ENCODE peak calls at places on chromosomes 4 and X, in five cellular contexts. Y is stimulated activated CD4-positive, alpha-beta T cell treated with anti-CD3 and anti-CD28 coated beads, Interleukin-4, amount 100 ng/mL, for 24 hours; F is hepatic stellate cell; L is progenitor cell of endocrine pancreas; Q is NCI-H1417. M is an unnamed sample.

GRCh38 chrX:133868250-133868649 is 117.1 kb downstream of the GPC3 start:
- DNase-seq in L (no peak), F (no peak), Y (no peak), Q (no peak), M (no peak)

GRCh38 chr4:26839534-26839951 is 21.1 kb upstream of the STIM2 start:
- DNase-seq in L (no peak), F (no peak), Y (no peak), Q (no peak), M (no peak)

GRCh38 chr4:128573781-128574508 is 235.6 kb upstream of the JADE1 start:
- DNase-seq in Q (no peak), F (peak), L (no peak), Y (no peak), M (peak)

GRCh38 chr4:100288811-100289529 is 98.7 kb upstream of the DDIT4L start:
- DNase-seq in L (no peak), Y (no peak), Q (no peak), F (no peak), M (no peak)

GRCh38 chr4:139783761-139784484 is 118.3 kb downstream of the MGST2 start:
- DNase-seq in Q (peak), L (no peak), Y (no peak), F (no peak), M (no peak)

GRCh38 chr4:166675411-166675810 is 558.9 kb downstream of the SPOCK3 start:
- DNase-seq in L (no peak), F (peak), Q (no peak), Y (no peak), M (peak)

GRCh38 chr4:108788731-108789130 is 25.9 kb upstream of the ETNPPL start:
- DNase-seq in Y (no peak), L (no peak), F (no peak), Q (no peak), M (no peak)

GRCh38 chr4:74479009-74479408 is 34.1 kb downstream of the AREG start:
- DNase-seq in Y (no peak), Q (no peak), F (no peak), L (no peak), M (no peak)

GRCh38 chr4:28225005-28225404 is 1364.4 kb downstream of the STIM2 start:
- DNase-seq in L (peak), Q (no peak), F (peak), Y (no peak), M (no peak)

GRCh38 chr4:120525106-120525505 is 397.4 kb downstream of the PRDM5 start:
- DNase-seq in Y (no peak), L (no peak), F (no peak), Q (no peak), M (no peak)

GRCh38 chr4:109472343-109472761 is 38.7 kb downstream of the SEC24B start:
- DNase-seq in Q (no peak), Y (no peak), L (no peak), F (peak), M (no peak)

GRCh38 chr4:148515248-148515647 is 73.0 kb upstream of the NR3C2 start:
- DNase-seq in Q (no peak), Y (no peak), F (peak), L (no peak), M (no peak)

GRCh38 chrX:133321441-133321840 is 93.8 kb downstream of the GPC4 start:
- DNase-seq in L (no peak), Y (no peak), Q (no peak), F (no peak), M (no peak)

GRCh38 chrX:19765628-19766027 is 121.8 kb downstream of the SH3KBP1 start:
- DNase-seq in L (no peak), F (no peak), Y (no peak), Q (no peak), M (no peak)

GRCh38 chr4:20249333-20249732 is 2.4 kb upstream of the SLIT2 start:
- DNase-seq in F (peak), L (no peak), Y (no peak), Q (no peak), M (no peak)

GRCh38 chrX:96474357-96475125 is 210.1 kb upstream of the DIAPH2 start:
- DNase-seq in F (no peak), L (no peak), Y (no peak), Q (no peak), M (no peak)

GRCh38 chrX:23557070-23557469 is 110.2 kb upstream of the PRDX4 start:
- DNase-seq in F (no peak), Y (no peak), Q (no peak), L (no peak), M (no peak)

GRCh38 chr4:52659016-52659721 is at the start of gene USP46:
- DNase-seq in L (peak), Q (peak), Y (peak), F (peak), M (peak)

GRCh38 chrX:78092296-78092695 is 11.8 kb upstream of the PGK1 start:
- DNase-seq in L (no peak), Q (no peak), F (no peak), Y (no peak), M (no peak)

GRCh38 chrX:31271615-31272471 is 200.0 kb upstream of the FTHL17 start:
- DNase-seq in L (no peak), F (no peak), Q (no peak), Y (no peak), M (no peak)

GRCh38 chr4:105181259-105181658 is 34.6 kb downstream of the TET2 start:
- DNase-seq in Y (no peak), F (no peak), L (no peak), Q (no peak), M (no peak)

GRCh38 chrX:10773318-10773717 is 152.9 kb upstream of the MID1 start:
- DNase-seq in Q (no peak), Y (no peak), F (no peak), L (no peak), M (no peak)

GRCh38 chr4:96766359-96766758 is 926.5 kb downstream of the PDHA2 start:
- DNase-seq in Q (no peak), Y (no peak), F (no peak), L (no peak), M (no peak)

GRCh38 chr4:6567218-6567617 is 7.8 kb upstream of the MAN2B2 start:
- DNase-seq in F (no peak), L (no peak), Y (no peak), Q (no peak), M (no peak)

GRCh38 chr4:187227907-187228699 is 504.4 kb upstream of the FAT1 start:
- DNase-seq in Q (no peak), Y (no peak), F (no peak), L (no peak), M (no peak)

GRCh38 chr4:52995341-52996030 is 133.4 kb downstream of the RASL11B start:
- DNase-seq in Q (no peak), L (no peak), Y (no peak), F (no peak), M (no peak)

GRCh38 chrX:45986971-45987370 is 558.2 kb downstream of the ZNF674 start:
- DNase-seq in L (no peak), F (no peak), Y (no peak), Q (no peak), M (no peak)

GRCh38 chr4:123340381-123340701 is 56.3 kb upstream of the SPRY1 start:
- DNase-seq in Q (no peak), Y (no peak), F (peak), L (no peak), M (peak)

GRCh38 chr4:137678796-137679195 is 146.5 kb upstream of the PCDH18 start:
- DNase-seq in F (no peak), Q (no peak), Y (no peak), L (no peak), M (no peak)

M was measured in amniotic stem cell.